ENCODE peak calls at places on chromosome 14, in six cellular contexts. W is gastrocnemius medialis, H is fibroblast of pulmonary artery, O is fibroblast of the aortic adventitia, U is HFF-Myc, T is BE2C. X is an unnamed sample.

GRCh38 chr14:60381909-60382308 is 104.0 kb downstream of the C14orf39 start:
- DNase-seq in W (no peak), H (no peak), O (no peak), U (no peak), T (peak), X (no peak)

GRCh38 chr14:74522740-74523139 is 29.2 kb downstream of the ISCA2 start:
- DNase-seq in W (no peak), H (no peak), O (no peak), U (no peak), T (no peak), X (no peak)

GRCh38 chr14:88426271-88426670 is 40.8 kb downstream of the SPATA7 start:
- DNase-seq in W (no peak), H (peak), O (peak), U (no peak), T (no peak), X (peak)

GRCh38 chr14:68789002-68789797 is 3.7 kb downstream of the ZFP36L1 start:
- DNase-seq in W (peak), H (peak), O (peak), U (no peak), T (peak), X (peak)

GRCh38 chr14:34610101-34610500 is 19.8 kb downstream of the SNX6 start:
- DNase-seq in W (no peak), H (no peak), O (no peak), U (no peak), T (no peak), X (no peak)

GRCh38 chr14:67532998-67533753 is at the start of gene PLEKHH1:
- DNase-seq in W (peak), H (peak), O (peak), U (no peak), T (peak), X (peak)

GRCh38 chr14:32233292-32233691 is 30.2 kb upstream of the RNU6-8 start:
- DNase-seq in W (no peak), H (no peak), O (peak), U (no peak), T (no peak), X (no peak)

GRCh38 chr14:99155173-99155777 is 116.7 kb downstream of the BCL11B start:
- DNase-seq in W (no peak), H (peak), O (no peak), U (no peak), T (no peak), X (no peak)

GRCh38 chr14:49942090-49942489 is 49.2 kb downstream of the ARF6 start:
- DNase-seq in W (no peak), H (no peak), O (peak), U (no peak), T (no peak), X (no peak)

GRCh38 chr14:104438166-104438887 is 141.2 kb upstream of the C14orf180 start:
- DNase-seq in W (no peak), H (no peak), O (no peak), U (no peak), T (no peak), X (no peak)

GRCh38 chr14:36129181-36129580 is 47.3 kb downstream of the PTCSC3 start:
- DNase-seq in W (no peak), H (no peak), O (no peak), U (peak), T (no peak), X (no peak)

GRCh38 chr14:52563120-52563519 is 10.5 kb downstream of the GPR137C start:
- DNase-seq in W (no peak), H (peak), O (peak), U (peak), T (no peak), X (peak)

GRCh38 chr14:49972840-49973239 is 80.0 kb downstream of the ARF6 start:
- DNase-seq in W (no peak), H (peak), O (peak), U (peak), T (no peak), X (peak)

GRCh38 chr14:30005114-30005698 is 77.6 kb upstream of the PRKD1 start:
- DNase-seq in W (no peak), H (peak), O (peak), U (peak), T (no peak), X (peak)

GRCh38 chr14:31261859-31262739 is 54.5 kb upstream of the HECTD1 start:
- DNase-seq in W (peak), H (peak), O (peak), U (no peak), T (no peak), X (peak)

GRCh38 chr14:71891185-71891584 is 41.0 kb upstream of the RGS6 start:
- DNase-seq in W (no peak), H (no peak), O (no peak), U (no peak), T (no peak), X (no peak)

GRCh38 chr14:28609228-28609828 is 157.3 kb upstream of the FOXG1 start:
- DNase-seq in W (no peak), H (peak), O (peak), U (peak), T (peak), X (peak)

GRCh38 chr14:96164861-96165490 is 39.7 kb upstream of the BDKRB2 start:
- DNase-seq in W (no peak), H (no peak), O (no peak), U (no peak), T (no peak), X (no peak)

GRCh38 chr14:88189040-88189839 is 133.8 kb downstream of the KCNK10 start:
- DNase-seq in W (peak), H (peak), O (peak), U (peak), T (peak), X (peak)

GRCh38 chr14:61321385-61322010 is at the start of gene PRKCH:
- DNase-seq in W (peak), H (peak), O (peak), U (no peak), T (no peak), X (peak)

GRCh38 chr14:24439257-24439656 is 3.3 kb downstream of the SDR39U1 start:
- DNase-seq in W (no peak), H (no peak), O (no peak), U (no peak), T (no peak), X (no peak)

GRCh38 chr14:70685480-70686197 is 43.9 kb downstream of the TTC9 start:
- DNase-seq in W (no peak), H (no peak), O (no peak), U (no peak), T (no peak), X (no peak)

GRCh38 chr14:53470351-53471043 is 317.4 kb upstream of the DDHD1 start:
- DNase-seq in W (peak), H (peak), O (peak), U (no peak), T (no peak), X (peak)

GRCh38 chr14:59920378-59920683 is 387 bp downstream of the LRRC9 start:
- DNase-seq in W (no peak), H (no peak), O (no peak), U (no peak), T (no peak), X (no peak)

GRCh38 chr14:103155013-103155412 is 31.8 kb downstream of the TNFAIP2 start:
- DNase-seq in W (peak), H (no peak), O (peak), U (no peak), T (peak), X (no peak)

GRCh38 chr14:26872510-26872909 is 274.7 kb upstream of the NOVA1 start:
- DNase-seq in W (no peak), H (peak), O (peak), U (no peak), T (no peak), X (no peak)

DNA sequence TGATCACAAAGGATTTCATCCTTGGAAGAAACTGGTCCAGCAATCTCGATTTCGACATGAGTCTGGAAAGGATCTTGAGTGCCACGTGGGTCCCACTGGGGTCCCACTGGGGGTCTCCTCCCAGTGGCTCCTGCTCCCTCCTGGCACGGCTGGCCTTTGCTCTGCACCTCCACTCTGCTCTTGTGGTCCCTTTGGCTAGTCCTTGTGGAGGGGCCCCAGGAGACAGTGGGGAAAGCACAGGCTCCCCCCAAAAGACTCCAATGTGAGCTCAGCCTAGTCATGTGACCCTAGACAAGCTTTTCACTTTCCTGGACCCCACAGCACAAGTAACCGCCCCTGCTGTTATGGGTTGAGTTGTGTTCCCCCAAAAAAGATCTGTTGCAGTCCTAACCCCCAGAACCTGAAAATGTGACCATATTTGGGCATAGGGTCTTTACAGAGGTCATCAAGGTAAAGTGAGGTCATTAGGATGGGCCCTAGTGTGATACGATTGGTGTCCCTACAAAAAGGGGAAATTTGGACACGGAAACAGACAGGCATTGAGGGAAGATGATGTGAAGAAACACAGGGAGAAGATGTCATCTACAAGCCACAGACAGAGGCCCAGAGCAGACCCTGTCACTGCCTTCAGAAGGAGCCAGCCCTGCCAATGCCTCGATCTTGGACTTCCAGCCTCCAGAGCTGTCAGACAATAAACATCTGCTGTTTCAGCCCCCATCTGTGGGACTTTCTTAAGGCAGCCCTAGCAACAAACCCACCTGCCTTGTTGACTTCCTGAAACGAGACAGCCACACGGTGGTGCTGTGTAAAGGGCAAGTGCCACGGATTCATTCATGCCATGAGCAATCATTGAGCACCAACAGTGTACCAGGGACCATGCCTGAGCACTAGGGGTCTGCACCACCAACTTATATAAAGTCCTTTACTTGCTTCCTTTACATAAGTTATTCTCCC is 23.8 kb upstream of the PPP2R5C start:
- DNase-seq in W (no peak), H (no peak), O (no peak), U (no peak), T (no peak), X (no peak)
- TF ChIP-seq CTCF in W (no peak), H (no peak), O (no peak), U (no peak), T (peak), X (peak)

GRCh38 chr14:90368946-90369721 is 27.7 kb upstream of the CALM1 start:
- DNase-seq in W (no peak), H (no peak), O (no peak), U (peak), T (peak), X (peak)
- TF ChIP-seq CTCF in W (no peak), H (peak), O (no peak), U (no peak), T (no peak), X (peak)

GRCh38 chr14:56875104-56875675 is 64.9 kb upstream of the OTX2 start:
- DNase-seq in W (no peak), H (no peak), O (no peak), U (no peak), T (no peak), X (no peak)

GRCh38 chr14:56878766-56879165 is 68.5 kb upstream of the OTX2 start:
- DNase-seq in W (no peak), H (no peak), O (no peak), U (no peak), T (no peak), X (no peak)

GRCh38 chr14:56870336-56870735 is 60.1 kb upstream of the OTX2 start:
- DNase-seq in W (no peak), H (no peak), O (no peak), U (no peak), T (no peak), X (no peak)

GRCh38 chr14:56868660-56869059 is 58.4 kb upstream of the OTX2 start:
- DNase-seq in W (no peak), H (no peak), O (no peak), U (no peak), T (no peak), X (no peak)

GRCh38 chr14:56874375-56874774 is 64.1 kb upstream of the OTX2 start:
- DNase-seq in W (no peak), H (no peak), O (no peak), U (no peak), T (peak), X (no peak)
- TF ChIP-seq CTCF in W (no peak), H (no peak), O (no peak), U (peak), T (peak), X (no peak)

DNA sequence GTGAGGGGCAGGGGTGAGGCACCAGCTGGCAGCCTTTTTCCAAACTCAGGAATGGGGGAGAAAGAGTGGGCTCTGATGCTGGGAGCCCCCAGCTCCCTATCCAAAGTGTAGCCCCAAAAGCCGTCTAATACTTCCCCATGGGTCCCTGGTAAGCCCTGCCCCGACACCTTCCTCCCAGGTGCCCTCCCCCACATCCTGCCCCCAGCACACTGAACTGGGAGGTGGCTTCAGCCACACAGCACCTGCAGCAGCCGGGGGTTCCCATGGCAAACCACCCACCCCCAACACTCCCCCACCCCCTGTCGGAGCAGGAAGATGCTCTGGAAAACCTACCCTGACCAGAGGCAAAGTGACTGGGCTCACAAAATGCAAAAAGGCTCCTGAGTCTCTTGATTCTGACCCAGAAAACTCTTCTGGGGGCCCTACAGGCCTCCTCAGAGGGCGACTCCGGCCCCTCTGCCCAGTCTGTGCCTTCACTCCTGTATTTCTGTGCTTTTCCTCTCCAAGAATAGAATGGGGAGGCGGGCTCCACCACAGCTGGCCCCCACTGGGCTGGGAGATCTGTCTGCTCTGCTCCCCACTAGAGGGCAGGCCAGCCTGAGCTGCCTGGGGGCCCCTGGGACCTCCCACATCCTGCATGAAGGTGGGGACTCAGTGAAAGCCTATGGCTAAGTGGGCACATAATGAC is 81.6 kb downstream of the ITPK1 start:
- DNase-seq in W (no peak), H (no peak), O (no peak), U (no peak), T (peak), X (no peak)
- TF ChIP-seq CTCF in W (peak), H (peak), O (peak), U (peak), T (peak), X (peak)

GRCh38 chr14:90302529-90303303 is 29.0 kb downstream of the NRDE2 start:
- DNase-seq in W (no peak), H (peak), O (peak), U (no peak), T (no peak), X (no peak)

GRCh38 chr14:90301580-90302181 is 30.1 kb downstream of the NRDE2 start:
- DNase-seq in W (no peak), H (peak), O (peak), U (peak), T (no peak), X (peak)

GRCh38 chr14:90301122-90301521 is 30.6 kb downstream of the NRDE2 start:
- DNase-seq in W (no peak), H (no peak), O (no peak), U (no peak), T (no peak), X (no peak)

GRCh38 chr14:90299408-90299807 is 32.3 kb downstream of the NRDE2 start:
- DNase-seq in W (peak), H (no peak), O (no peak), U (no peak), T (no peak), X (no peak)

GRCh38 chr14:90300649-90301048 is 31.1 kb downstream of the NRDE2 start:
- DNase-seq in W (no peak), H (peak), O (peak), U (no peak), T (no peak), X (peak)
- TF ChIP-seq CTCF in W (no peak), H (no peak), O (no peak), U (no peak), T (no peak), X (no peak)

X was measured in choroid plexus epithelial cell.